ENCODE peak calls at places on chromosomes 3 and 15, in seven cellular contexts. E, W, Z, V, Q, J and H are unnamed samples.

GRCh38 chr15:94126999-94127398 is 104.4 kb upstream of the MCTP2 start:
- DNase-seq in E (no peak), V (no peak), Z (no peak), J (no peak), W (no peak), Q (no peak), H (no peak)

GRCh38 chr15:95132774-95133173 is 901.4 kb downstream of the MCTP2 start:
- DNase-seq in J (no peak), Q (peak), W (peak), E (peak), V (no peak), Z (peak), H (no peak)

GRCh38 chr15:21270474-21270873 is 169.8 kb downstream of the POTEB3 start:
- DNase-seq in W (no peak), Q (no peak), E (no peak), J (no peak), Z (no peak), V (peak), H (no peak)

GRCh38 chr3:184811034-184811433 is 932 bp upstream of the VPS8 start:
- DNase-seq in J (no peak), E (no peak), V (no peak), Q (no peak), Z (no peak), W (no peak), H (no peak)

GRCh38 chr15:101052031-101052620 is 133.0 kb downstream of the LRRK1 start:
- DNase-seq in V (no peak), J (peak), Z (no peak), E (no peak), Q (no peak), W (no peak), H (no peak)

GRCh38 chr15:86916671-86917450 is 837.2 kb downstream of the AGBL1 start:
- DNase-seq in E (no peak), J (no peak), Q (no peak), Z (no peak), W (no peak), V (peak), H (no peak)

GRCh38 chr3:42601898-42602581 is 1.6 kb downstream of the NKTR start:
- DNase-seq in J (peak), Z (peak), E (no peak), W (peak), V (no peak), Q (no peak), H (peak)

GRCh38 chr15:45134682-45135604 is 5.1 kb downstream of the DUOX1 start:
- DNase-seq in Z (no peak), E (no peak), Q (no peak), J (peak), W (no peak), V (no peak), H (no peak)

GRCh38 chr15:34323217-34323616 is 14.4 kb downstream of the SLC12A6 start:
- DNase-seq in V (no peak), Z (no peak), Q (no peak), J (no peak), W (no peak), E (no peak), H (no peak)

GRCh38 chr15:28267727-28268126 is 54.3 kb downstream of the HERC2 start:
- DNase-seq in Z (no peak), W (no peak), Q (no peak), E (no peak), V (no peak), J (no peak), H (no peak)

GRCh38 chr3:165128544-165128943 is 50.2 kb upstream of the SI start:
- DNase-seq in V (no peak), W (no peak), E (no peak), Z (no peak), Q (no peak), J (no peak), H (no peak)

GRCh38 chr3:149473314-149473990 is 1.0 kb upstream of the TM4SF4 start:
- DNase-seq in Q (peak), Z (peak), E (peak), W (peak), J (peak), V (no peak), H (no peak)

GRCh38 chr3:113537155-113537554 is 4.8 kb downstream of the SIDT1 start:
- DNase-seq in V (no peak), J (no peak), W (no peak), Z (no peak), E (no peak), Q (no peak), H (no peak)

GRCh38 chr3:136351351-136351750 is 101.2 kb downstream of the PCCB start:
- DNase-seq in W (no peak), Z (no peak), E (no peak), J (no peak), V (no peak), Q (no peak), H (no peak)

GRCh38 chr15:71137138-71137518 is 21.9 kb downstream of the THSD4 start:
- DNase-seq in Z (no peak), E (no peak), J (no peak), W (no peak), V (no peak), Q (peak), H (no peak)

GRCh38 chr3:17915341-17915740 is 172.9 kb upstream of the TBC1D5 start:
- DNase-seq in E (no peak), Z (no peak), Q (no peak), J (no peak), W (no peak), V (no peak), H (no peak)

GRCh38 chr3:159669024-159669476 is 319.6 kb upstream of the IL12A start:
- DNase-seq in Z (peak), V (no peak), E (peak), J (peak), W (peak), Q (peak), H (no peak)

GRCh38 chr15:29613951-29614382 is 208.3 kb downstream of the TJP1 start:
- DNase-seq in Q (no peak), V (no peak), Z (no peak), J (no peak), E (no peak), W (no peak), H (peak)

GRCh38 chr3:161142486-161142885 is 37.3 kb upstream of the B3GALNT1 start:
- DNase-seq in J (no peak), V (no peak), W (peak), E (peak), Z (peak), Q (peak), H (no peak)

GRCh38 chr3:130517541-130517940 is 564 bp downstream of the COL6A6 start:
- DNase-seq in E (no peak), J (no peak), V (no peak), Q (peak), Z (peak), W (no peak), H (no peak)

GRCh38 chr3:46266598-46266997 is 24.3 kb downstream of the CCR3 start:
- DNase-seq in J (no peak), E (no peak), W (no peak), Q (no peak), V (no peak), Z (no peak), H (no peak)

GRCh38 chr15:45794768-45795486 is 160.1 kb downstream of the SQOR start:
- DNase-seq in J (peak), Q (no peak), Z (no peak), V (no peak), E (no peak), W (no peak), H (no peak)

GRCh38 chr3:72185549-72186484 is 400.9 kb upstream of the PROK2 start:
- DNase-seq in E (peak), W (peak), V (no peak), Q (peak), Z (peak), J (peak), H (peak)

GRCh38 chr15:74631935-74632560 is 16.4 kb downstream of the CLK3 start:
- DNase-seq in J (peak), E (no peak), Q (peak), V (peak), Z (peak), W (peak), H (peak)

GRCh38 chr3:49454898-49455681 is 15.0 kb upstream of the DAG1 start:
- DNase-seq in J (no peak), Z (no peak), V (no peak), Q (no peak), E (no peak), W (no peak), H (no peak)

GRCh38 chr3:171470714-171471227 is 10.6 kb upstream of the TNIK start:
- DNase-seq in W (no peak), Q (no peak), J (peak), V (no peak), E (no peak), Z (no peak), H (no peak)

GRCh38 chr3:64977308-64978100 is 289.7 kb upstream of the ADAMTS9 start:
- DNase-seq in W (peak), Z (peak), E (no peak), Q (peak), V (no peak), J (peak), H (no peak)

GRCh38 chr3:48030188-48030587 is 14.0 kb upstream of the MAP4 start:
- DNase-seq in Z (no peak), V (no peak), Q (no peak), J (no peak), W (no peak), E (no peak), H (peak)

GRCh38 chr3:41711656-41712055 is 250.2 kb downstream of the ULK4 start:
- DNase-seq in W (peak), Z (peak), J (no peak), Q (peak), E (peak), V (no peak), H (peak)

DNA sequence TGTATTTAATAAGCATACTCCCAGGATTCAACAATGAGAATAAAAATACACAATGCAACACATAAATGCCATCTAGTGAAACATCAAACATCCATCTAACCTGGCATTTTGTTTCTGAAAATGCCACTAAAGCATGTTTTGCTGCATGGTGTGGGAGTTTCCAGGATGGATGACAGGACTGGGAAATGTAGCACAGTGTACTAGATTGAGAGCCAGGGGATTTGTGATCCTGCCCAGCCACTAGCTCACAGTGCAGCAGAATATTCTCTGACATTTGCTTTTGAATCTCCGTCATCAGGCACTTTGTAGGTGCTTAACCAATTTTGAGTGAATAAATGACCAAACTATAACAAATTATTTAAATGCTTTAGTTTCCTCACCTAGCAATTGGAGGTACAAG is 404.8 kb downstream of the GAP43 start:
- DNase-seq in J (no peak), E (no peak), Q (no peak), V (no peak), W (no peak), Z (no peak), H (no peak)
- TF ChIP-seq CTCF in J (no peak), E (no peak), Q (no peak), V (no peak), W (no peak), Z (no peak), H (no peak)

GRCh38 chr15:91970142-91970541 is 116.6 kb downstream of the SLCO3A1 start:
- DNase-seq in E (no peak), Z (peak), W (peak), V (peak), J (no peak), Q (peak), H (no peak)
- H3K4me3 ChIP-seq in E (no peak), Z (no peak), W (no peak), V (no peak), J (no peak), Q (no peak), H (no peak)

DNA sequence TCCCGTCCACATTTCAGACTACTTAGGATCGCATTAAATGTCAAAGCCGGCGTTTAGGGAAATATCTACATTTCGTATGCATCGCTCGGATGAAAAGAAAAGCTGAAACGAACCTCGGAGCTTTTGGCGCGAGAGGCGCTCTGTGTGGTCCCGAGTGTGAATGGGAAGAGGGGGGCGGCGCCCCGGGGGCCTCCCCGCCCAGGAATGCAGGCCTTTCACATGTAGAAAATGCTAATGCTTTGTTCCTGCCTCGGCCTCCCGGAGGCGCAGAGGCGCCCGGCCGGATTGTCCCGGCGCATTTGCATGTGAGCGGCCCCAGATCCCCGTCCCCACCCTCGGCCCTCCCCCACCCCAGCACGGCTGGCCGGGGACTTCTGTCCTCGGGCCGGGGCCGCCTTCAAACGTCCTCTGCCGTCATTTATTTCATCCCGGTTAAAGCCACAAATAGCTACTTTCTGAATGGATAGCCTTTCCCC is 37.0 kb upstream of the TRIM71 start:
- DNase-seq in E (no peak), V (peak), Q (peak), J (peak), W (peak), Z (peak), H (peak)
- TF ChIP-seq CTCF in E (peak), V (no peak), Q (no peak), J (peak), W (no peak), Z (no peak), H (peak)

DNA sequence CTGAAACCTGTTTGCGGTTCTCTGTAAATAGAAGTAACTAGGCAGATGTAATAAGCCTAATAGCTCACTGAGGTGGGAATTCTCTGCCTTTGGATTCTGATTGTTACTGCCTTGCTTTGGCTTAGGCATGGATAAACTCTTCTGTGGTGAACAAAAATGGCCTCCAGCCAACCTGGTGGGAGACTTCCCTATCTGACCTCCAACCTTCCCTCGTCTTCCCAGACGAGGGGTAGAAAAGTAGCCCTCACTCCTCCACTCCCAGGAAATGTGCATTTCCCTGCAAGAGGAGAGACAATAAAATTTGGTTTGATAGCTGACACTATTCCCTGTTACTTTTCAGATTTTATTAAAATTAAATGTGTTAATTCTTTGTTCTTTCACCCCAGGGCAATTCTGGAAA is 606 bp upstream of the CD96 start:
- DNase-seq in V (no peak), W (no peak), E (no peak), J (no peak), Z (no peak), Q (peak), H (no peak)
- H3K4me3 ChIP-seq in V (no peak), W (no peak), E (no peak), J (no peak), Z (no peak), Q (no peak), H (no peak)

GRCh38 chr3:60421749-60422467 is 829.3 kb downstream of the FHIT start:
- DNase-seq in J (no peak), W (no peak), Q (no peak), V (no peak), Z (no peak), E (no peak), H (no peak)
- TF ChIP-seq CTCF in J (no peak), W (no peak), Q (no peak), V (no peak), Z (no peak), E (no peak), H (no peak)

GRCh38 chr3:27713066-27713400 is 9.1 kb downstream of the EOMES start:
- DNase-seq in Z (peak), J (no peak), E (no peak), W (no peak), Q (no peak), V (no peak), H (no peak)
- H3K4me3 ChIP-seq in Z (peak), J (peak), E (peak), W (peak), Q (peak), V (peak), H (peak)

DNA sequence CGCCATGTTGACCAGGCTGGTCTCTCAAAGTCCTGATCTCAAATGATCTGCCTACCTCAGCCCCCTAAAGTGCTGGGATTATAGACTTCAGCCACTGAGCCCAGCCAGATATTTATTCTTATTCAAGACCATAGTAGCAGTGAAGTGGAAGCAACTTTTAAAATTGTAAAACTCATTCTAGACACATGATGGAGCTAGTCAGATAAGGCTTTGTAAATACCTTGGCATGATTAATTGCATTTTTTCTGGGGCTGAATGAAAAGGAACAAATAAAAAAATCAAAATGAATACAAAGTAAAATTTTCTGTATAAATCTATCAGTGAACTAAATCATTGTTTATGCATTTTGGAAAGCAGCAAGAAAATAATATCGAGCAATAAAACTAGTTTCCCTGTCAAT is 4.1 kb upstream of the MYO1E start:
- DNase-seq in W (peak), J (no peak), Q (peak), Z (no peak), E (no peak), V (no peak), H (peak)
- TF ChIP-seq CTCF in W (no peak), J (peak), Q (no peak), Z (no peak), E (peak), V (peak), H (no peak)

GRCh38 chr15:85443046-85443445 is 62.6 kb downstream of the AKAP13 start:
- DNase-seq in E (no peak), V (no peak), W (no peak), J (no peak), Q (no peak), Z (no peak), H (peak)

GRCh38 chr15:85443593-85444328 is 63.4 kb downstream of the AKAP13 start:
- DNase-seq in J (peak), W (peak), Q (peak), V (no peak), E (no peak), Z (peak), H (peak)

GRCh38 chr15:85444329-85444605 is 63.9 kb downstream of the AKAP13 start:
- DNase-seq in V (no peak), J (no peak), W (no peak), E (no peak), Q (no peak), Z (no peak), H (no peak)

GRCh38 chr15:85440451-85440850 is 60.0 kb downstream of the AKAP13 start:
- DNase-seq in W (no peak), E (no peak), Q (no peak), J (no peak), V (no peak), Z (no peak), H (peak)

GRCh38 chr15:85439996-85440395 is 59.6 kb downstream of the AKAP13 start:
- DNase-seq in Z (no peak), J (no peak), E (no peak), W (no peak), Q (no peak), V (no peak), H (no peak)
- H3K4me3 ChIP-seq in Z (no peak), J (no peak), E (no peak), W (no peak), Q (no peak), V (no peak), H (no peak)